ENCODE peak calls at places on chromosomes 6 and 20, in six cellular contexts. H, O, B, W, Z and U are unnamed samples.

GRCh38 chr6:11585426-11586016 is 48.0 kb downstream of the TMEM170B start:
- DNase-seq in W (peak; percentile 40), Z (peak; percentile 40), B (peak; percentile 1), O (no peak), H (peak; percentile 9), U (no peak)

GRCh38 chr6:88490865-88491264 is 324.7 kb upstream of the CNR1 start:
- DNase-seq in O (no peak), B (no peak), W (no peak), Z (peak; percentile 84), H (no peak), U (no peak)

GRCh38 chr20:4326194-4327065 is 311.1 kb upstream of the RNF24 start:
- DNase-seq in Z (no peak), W (no peak), O (no peak), H (no peak), B (no peak), U (no peak)

GRCh38 chr20:25071722-25072121 is 10.2 kb downstream of the VSX1 start:
- DNase-seq in Z (no peak), B (no peak), W (no peak), O (no peak), H (no peak), U (no peak)

GRCh38 chr6:158284340-158285210 is 27.7 kb upstream of the TULP4 start:
- DNase-seq in W (peak; percentile 65), Z (peak; percentile 56), B (no peak), O (no peak), H (no peak), U (no peak)

GRCh38 chr6:168272379-168273011 is 47.1 kb downstream of the DACT2 start:
- DNase-seq in H (no peak), W (no peak), O (no peak), B (no peak), Z (no peak), U (no peak)

GRCh38 chr20:33490934-33491656 is 1.2 kb downstream of the CBFA2T2 start:
- DNase-seq in B (no peak), H (no peak), Z (no peak), W (no peak), O (no peak), U (peak; percentile 27)

GRCh38 chr6:88730602-88731001 is 232.8 kb downstream of the RNGTT start:
- DNase-seq in H (no peak), Z (no peak), O (no peak), W (no peak), B (no peak), U (no peak)

GRCh38 chr6:139029470-139030210 is 1.1 kb downstream of the ABRACL start:
- DNase-seq in B (peak; percentile 12), O (peak; percentile 69), W (peak; percentile 24), Z (no peak), H (no peak), U (peak; percentile 36)

GRCh38 chr6:96196633-96197032 is 180.9 kb downstream of the FUT9 start:
- DNase-seq in H (no peak), B (no peak), Z (no peak), O (no peak), W (no peak), U (no peak)

GRCh38 chr6:1599469-1599868 is 10.2 kb upstream of the FOXC1 start:
- DNase-seq in B (no peak), Z (no peak), O (no peak), H (no peak), W (no peak), U (no peak)